ENCODE peak calls at places on chromosomes 5 and 9, in six cellular contexts. F is psoas muscle, L is fibroblast of lung, A is tibial nerve, U is RWPE1, V is left ventricle myocardium inferior. O is an unnamed sample.

GRCh38 chr9:137320555-137321384 is 18.7 kb upstream of the NRARP start:
- DNase-seq in F (no peak), A (no peak), U (no peak), V (peak), L (no peak), O (peak)

GRCh38 chr9:72292184-72292787 is 72.7 kb downstream of the ZFAND5 start:
- DNase-seq in L (peak), A (no peak), F (no peak), U (no peak), V (no peak), O (no peak)

GRCh38 chr5:56142620-56143431 is 90.3 kb downstream of the ANKRD55 start:
- DNase-seq in U (peak), A (no peak), L (no peak), F (no peak), V (no peak), O (no peak)

GRCh38 chr9:134544388-134545212 is 97.0 kb upstream of the COL5A1 start:
- DNase-seq in A (no peak), L (peak), U (peak), F (no peak), V (peak), O (no peak)

GRCh38 chr9:36137392-36138004 is 965 bp downstream of the GLIPR2 start:
- DNase-seq in A (no peak), L (peak), F (peak), V (no peak), U (no peak), O (no peak)

GRCh38 chr5:76709762-76710161 is 6.2 kb upstream of the F2R start:
- DNase-seq in A (no peak), U (no peak), F (no peak), V (no peak), L (peak), O (no peak)

GRCh38 chr9:101433229-101433628 is 2.3 kb downstream of the ALDOB start:
- DNase-seq in L (no peak), A (no peak), V (no peak), F (no peak), U (no peak), O (no peak)

GRCh38 chr9:93124793-93125192 is 9.3 kb downstream of the NINJ1 start:
- DNase-seq in F (no peak), V (no peak), A (peak), U (no peak), L (no peak), O (no peak)

GRCh38 chr5:168946363-168946762 is 354.6 kb downstream of the SLIT3 start:
- DNase-seq in V (no peak), F (no peak), A (no peak), U (no peak), L (no peak), O (no peak)

GRCh38 chr5:157860898-157861894 is 2.3 kb upstream of the CLINT1 start:
- DNase-seq in U (no peak), V (no peak), A (no peak), F (no peak), L (no peak), O (no peak)

GRCh38 chr9:87613265-87614111 is 112.4 kb upstream of the CTSL start:
- DNase-seq in U (no peak), A (no peak), F (no peak), V (no peak), L (peak), O (no peak)

GRCh38 chr9:118395415-118395814 is 691.2 kb downstream of the TLR4 start:
- DNase-seq in F (no peak), L (peak), V (no peak), U (no peak), A (no peak), O (no peak)

GRCh38 chr5:108696951-108697715 is 50.6 kb upstream of the FER start:
- DNase-seq in L (no peak), U (no peak), F (no peak), A (no peak), V (no peak), O (no peak)

GRCh38 chr5:32990593-32991415 is 279.7 kb downstream of the NPR3 start:
- DNase-seq in L (no peak), A (no peak), U (no peak), V (no peak), F (no peak), O (no peak)

GRCh38 chr5:140145818-140146522 is 20.2 kb downstream of the IGIP start:
- DNase-seq in V (peak), F (peak), L (peak), U (peak), A (peak), O (peak)
- TF ChIP-seq CTCF in V (peak), F (peak), L (peak), U (peak), A (peak), O (peak)

DNA sequence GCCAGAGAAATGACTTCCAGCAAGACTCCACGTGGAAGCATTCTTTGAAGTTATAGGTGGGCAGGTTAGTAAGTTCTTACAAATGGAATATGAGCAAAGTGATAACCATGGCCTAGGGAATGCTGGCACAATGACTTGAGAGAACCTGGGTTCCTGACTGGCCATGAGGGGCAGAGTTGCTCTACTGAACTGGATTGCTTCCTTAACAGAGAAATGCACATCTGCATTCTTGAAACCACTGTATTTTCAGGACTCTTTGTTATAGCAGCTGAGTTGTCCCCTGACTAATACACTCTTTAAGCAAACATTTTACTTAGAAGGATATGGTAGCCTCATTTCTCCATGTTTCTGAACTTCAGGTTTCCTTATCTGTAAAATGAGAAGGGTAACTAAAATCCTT is 108.3 kb upstream of the GNA14 start:
- DNase-seq in V (no peak), F (no peak), U (no peak), L (no peak), A (no peak), O (no peak)
- TF ChIP-seq CTCF in V (no peak), F (no peak), U (no peak), L (no peak), A (no peak), O (no peak)

GRCh38 chr5:73114029-73114688 is 6.2 kb upstream of the TMEM171 start:
- DNase-seq in F (no peak), V (no peak), U (no peak), A (no peak), L (no peak), O (no peak)

GRCh38 chr5:73116506-73116905 is 3.9 kb upstream of the TMEM171 start:
- DNase-seq in L (peak), V (no peak), U (no peak), A (no peak), F (no peak), O (no peak)

GRCh38 chr5:73117088-73117755 is 3.2 kb upstream of the TMEM171 start:
- DNase-seq in A (no peak), V (no peak), L (no peak), F (no peak), U (no peak), O (no peak)

GRCh38 chr5:73118331-73119011 is 1.9 kb upstream of the TMEM171 start:
- DNase-seq in A (no peak), L (no peak), V (no peak), U (no peak), F (no peak), O (no peak)

GRCh38 chr5:73115399-73116051 is 4.8 kb upstream of the TMEM171 start:
- DNase-seq in U (no peak), V (no peak), L (peak), F (no peak), A (no peak), O (no peak)
- TF ChIP-seq CTCF in U (no peak), V (no peak), L (no peak), F (no peak), A (no peak), O (no peak)

GRCh38 chr5:82109013-82109412 is 137.2 kb downstream of the ATG10 start:
- DNase-seq in F (no peak), U (no peak), L (no peak), V (no peak), A (no peak), O (no peak)

GRCh38 chr5:82106806-82107205 is 135.0 kb downstream of the ATG10 start:
- DNase-seq in A (no peak), F (no peak), V (no peak), L (no peak), U (no peak), O (no peak)

GRCh38 chr5:82105457-82105856 is 133.6 kb downstream of the ATG10 start:
- DNase-seq in A (no peak), U (no peak), F (no peak), L (peak), V (no peak), O (no peak)

GRCh38 chr5:82106207-82106606 is 134.4 kb downstream of the ATG10 start:
- DNase-seq in L (peak), A (no peak), V (no peak), U (no peak), F (no peak), O (no peak)

GRCh38 chr5:82107277-82107676 is 135.5 kb downstream of the ATG10 start:
- DNase-seq in F (no peak), V (no peak), L (peak), U (peak), A (no peak), O (no peak)
- TF ChIP-seq CTCF in F (peak), V (peak), L (peak), U (peak), A (peak), O (no peak)

GRCh38 chr9:89917861-89918260 is 313.0 kb downstream of the GADD45G start:
- DNase-seq in A (no peak), F (no peak), V (no peak), U (no peak), L (no peak), O (no peak)

GRCh38 chr9:89922099-89922498 is 317.3 kb downstream of the GADD45G start:
- DNase-seq in U (no peak), F (no peak), V (no peak), A (no peak), L (no peak), O (no peak)

GRCh38 chr9:89920901-89921300 is 316.1 kb downstream of the GADD45G start:
- DNase-seq in F (no peak), A (no peak), U (no peak), L (no peak), V (no peak), O (no peak)

GRCh38 chr9:89920131-89920530 is 315.3 kb downstream of the GADD45G start:
- DNase-seq in F (no peak), U (no peak), V (no peak), A (no peak), L (no peak), O (no peak)

DNA sequence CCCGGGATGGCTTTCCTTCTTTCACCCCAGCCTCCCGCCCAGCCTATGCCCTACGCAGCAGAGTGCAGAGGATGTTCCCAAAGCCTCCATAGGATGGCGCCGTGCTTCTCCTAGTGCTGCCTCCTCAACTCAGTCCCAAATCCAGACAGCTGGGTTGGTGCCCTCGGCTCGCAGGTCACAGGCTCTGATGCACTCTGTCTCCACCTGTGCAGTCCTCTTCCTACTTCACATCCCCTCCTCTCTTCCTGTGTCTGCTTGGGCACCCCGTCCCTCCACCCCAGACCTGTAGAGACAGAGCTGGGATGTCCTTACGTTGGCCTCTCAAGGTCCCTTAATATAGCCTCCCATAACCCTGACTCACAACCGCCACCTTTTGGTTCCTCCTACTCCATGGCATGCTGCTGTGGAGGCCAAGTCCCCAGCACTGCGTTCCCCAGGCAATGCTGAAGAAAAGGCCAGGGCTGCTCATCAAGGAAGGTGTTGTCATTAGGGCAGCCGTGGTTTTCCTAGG is 314.4 kb downstream of the GADD45G start:
- DNase-seq in L (no peak), F (no peak), V (peak), U (no peak), A (no peak), O (no peak)
- TF ChIP-seq CTCF in L (no peak), F (peak), V (peak), U (no peak), A (no peak), O (no peak)

GRCh38 chr9:124357591-124358361 is 57.5 kb downstream of the PSMB7 start:
- DNase-seq in F (no peak), L (no peak), U (no peak), V (no peak), A (no peak), O (no peak)
- TF ChIP-seq CTCF in F (no peak), L (no peak), U (no peak), V (no peak), A (no peak), O (no peak)

GRCh38 chr5:65102501-65102825 is 333.7 kb downstream of the CWC27 start:
- DNase-seq in A (no peak), F (no peak), L (no peak), U (no peak), V (no peak), O (no peak)

GRCh38 chr5:65101706-65102105 is 333.0 kb downstream of the CWC27 start:
- DNase-seq in L (no peak), V (no peak), F (no peak), A (no peak), U (no peak), O (no peak)

GRCh38 chr5:65103674-65104035 is 334.9 kb downstream of the CWC27 start:
- DNase-seq in L (no peak), F (no peak), U (no peak), A (no peak), V (no peak), O (no peak)

GRCh38 chr5:65104831-65105230 is 336.1 kb downstream of the CWC27 start:
- DNase-seq in V (no peak), F (no peak), A (no peak), L (no peak), U (no peak), O (no peak)

DNA sequence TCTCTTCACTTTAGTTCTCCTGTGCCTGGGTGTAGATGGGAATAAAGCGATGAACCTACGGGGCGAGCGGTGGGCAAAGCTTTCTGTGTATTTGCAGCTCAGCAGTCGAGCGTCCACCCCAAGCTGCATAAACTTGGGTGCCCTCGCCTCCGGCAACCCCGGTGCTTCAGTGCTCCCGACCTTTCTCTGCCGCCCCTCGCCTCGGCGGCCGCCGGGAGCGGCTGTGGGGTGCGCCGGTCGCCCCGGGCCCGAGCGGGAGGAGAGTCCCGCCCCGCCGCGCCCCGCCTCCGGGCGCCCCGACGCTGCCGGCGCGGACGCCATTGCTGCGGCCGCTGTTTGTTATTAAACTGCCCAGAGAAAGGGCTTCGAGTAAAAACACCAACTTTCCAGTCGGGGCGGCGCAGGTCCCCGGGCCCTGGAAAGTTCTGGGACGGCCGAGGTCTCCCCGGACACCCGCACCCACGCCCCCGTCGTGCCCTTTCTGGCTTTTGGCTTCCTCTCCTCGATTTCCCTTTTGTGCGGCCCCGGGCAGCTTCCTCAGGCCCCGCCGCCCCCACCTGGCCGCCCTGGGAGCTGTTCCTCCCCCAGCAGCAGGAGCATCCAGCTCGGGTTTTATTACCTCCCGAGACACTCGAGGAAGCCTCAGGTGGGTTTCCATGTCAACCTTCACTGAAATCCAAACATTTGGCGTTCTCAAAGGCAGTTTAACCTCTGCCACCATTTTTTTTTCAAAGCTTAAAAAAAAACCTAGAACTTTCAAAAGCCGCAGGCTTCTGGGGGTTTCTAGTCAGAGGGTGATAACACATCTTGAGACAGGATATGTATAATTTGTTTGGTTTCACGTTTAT is 334.3 kb downstream of the CWC27 start:
- DNase-seq in V (peak), A (peak), L (peak), F (peak), U (peak), O (peak)
- TF ChIP-seq CTCF in V (peak), A (no peak), L (no peak), F (peak), U (peak), O (peak)

O was measured in CD4-positive, alpha-beta T cell.